ENCODE peak calls at places on chromosome 15, in seven cellular contexts. I, O, W, M, E, D and A are unnamed samples.

GRCh38 chr15:80957556-80957955 is 32.1 kb downstream of the MESD start:
- DNase-seq in I (no peak), O (no peak), W (peak), M (no peak), E (no peak), D (no peak), A (no peak)

GRCh38 chr15:59284768-59285368 is 78.2 kb downstream of the LDHAL6B start:
- DNase-seq in I (no peak), O (no peak), W (no peak), M (no peak), E (no peak), D (no peak), A (no peak)

GRCh38 chr15:74820056-74820455 is 6.4 kb upstream of the CPLX3 start:
- DNase-seq in I (no peak), O (no peak), W (no peak), M (no peak), E (no peak), D (no peak), A (no peak)

GRCh38 chr15:56244237-56244810 is 645 bp upstream of the RFX7 start:
- DNase-seq in I (peak), O (peak), W (peak), M (peak), E (peak), D (no peak), A (peak)

GRCh38 chr15:101675015-101675414 is 22.8 kb upstream of the TM2D3 start:
- DNase-seq in I (no peak), O (no peak), W (peak), M (no peak), E (no peak), D (no peak), A (no peak)

GRCh38 chr15:27214032-27214431 is 243.1 kb downstream of the GABRG3 start:
- DNase-seq in I (no peak), O (no peak), W (no peak), M (no peak), E (no peak), D (no peak), A (no peak)

GRCh38 chr15:38941399-38941953 is 376.9 kb upstream of the RASGRP1 start:
- DNase-seq in I (no peak), O (peak), W (peak), M (no peak), E (no peak), D (no peak), A (no peak)

GRCh38 chr15:90160781-90161727 is 40.1 kb upstream of the SEMA4B start:
- DNase-seq in I (no peak), O (no peak), W (no peak), M (no peak), E (peak), D (no peak), A (peak)

GRCh38 chr15:35305031-35305555 is 220.0 kb upstream of the NANOGP8 start:
- DNase-seq in I (no peak), O (no peak), W (no peak), M (no peak), E (no peak), D (no peak), A (no peak)

GRCh38 chr15:86540840-86541467 is 461.3 kb downstream of the AGBL1 start:
- DNase-seq in I (no peak), O (no peak), W (no peak), M (no peak), E (no peak), D (no peak), A (no peak)

GRCh38 chr15:98412852-98413251 is 235.5 kb upstream of the IGF1R start:
- DNase-seq in I (no peak), O (no peak), W (no peak), M (no peak), E (no peak), D (no peak), A (peak)

GRCh38 chr15:100919481-100920405 is 586 bp downstream of the LRRK1 start:
- DNase-seq in I (peak), O (peak), W (peak), M (no peak), E (peak), D (no peak), A (no peak)

GRCh38 chr15:25735550-25736384 is 127.4 kb downstream of the ATP10A start:
- DNase-seq in I (no peak), O (no peak), W (no peak), M (no peak), E (no peak), D (no peak), A (no peak)

GRCh38 chr15:60949034-60949977 is 279.8 kb downstream of the RORA start:
- DNase-seq in I (no peak), O (no peak), W (peak), M (no peak), E (no peak), D (no peak), A (no peak)

GRCh38 chr15:65332662-65333440 is 28.4 kb downstream of the RNU5B-1 start:
- DNase-seq in I (no peak), O (peak), W (no peak), M (no peak), E (no peak), D (no peak), A (no peak)

GRCh38 chr15:100783760-100784492 is 95.7 kb upstream of the ALDH1A3 start:
- DNase-seq in I (no peak), O (no peak), W (no peak), M (no peak), E (peak), D (no peak), A (no peak)

GRCh38 chr15:45855907-45856579 is 221.2 kb downstream of the SQOR start:
- DNase-seq in I (no peak), O (no peak), W (no peak), M (no peak), E (no peak), D (no peak), A (no peak)

GRCh38 chr15:89496155-89497098 is at the start of gene RHCG:
- DNase-seq in I (peak), O (peak), W (peak), M (peak), E (peak), D (no peak), A (peak)

GRCh38 chr15:63600001-63600645 is 2.9 kb downstream of the FBXL22 start:
- DNase-seq in I (peak), O (no peak), W (no peak), M (no peak), E (peak), D (no peak), A (no peak)

GRCh38 chr15:73265536-73266153 is 103.1 kb downstream of the HCN4 start:
- DNase-seq in I (peak), O (peak), W (peak), M (peak), E (peak), D (no peak), A (peak)

GRCh38 chr15:68784206-68784605 is 36.5 kb downstream of the ANP32A start:
- DNase-seq in I (no peak), O (no peak), W (no peak), M (no peak), E (no peak), D (no peak), A (no peak)

GRCh38 chr15:25178835-25179672 is 224.3 kb downstream of the SNRPN start:
- DNase-seq in I (no peak), O (no peak), W (no peak), M (no peak), E (peak), D (no peak), A (no peak)

GRCh38 chr15:96330064-96330449 is 443 bp upstream of the NR2F2 start:
- DNase-seq in I (peak), O (no peak), W (peak), M (no peak), E (peak), D (no peak), A (no peak)

GRCh38 chr15:29348308-29348914 is 78.8 kb upstream of the NSMCE3 start:
- DNase-seq in I (no peak), O (no peak), W (no peak), M (no peak), E (no peak), D (no peak), A (no peak)

GRCh38 chr15:29890761-29891457 is 68.6 kb upstream of the TJP1 start:
- DNase-seq in I (no peak), O (no peak), W (no peak), M (no peak), E (no peak), D (peak), A (no peak)

GRCh38 chr15:99021669-99022068 is 14.1 kb upstream of the PGPEP1L start:
- DNase-seq in I (no peak), O (no peak), W (no peak), M (no peak), E (no peak), D (no peak), A (no peak)

GRCh38 chr15:74709011-74709410 is 13.2 kb upstream of the EDC3 start:
- DNase-seq in I (no peak), O (no peak), W (no peak), M (no peak), E (no peak), D (no peak), A (no peak)

GRCh38 chr15:88894348-88894818 is 961 bp downstream of the HAPLN3 start:
- DNase-seq in I (peak), O (peak), W (no peak), M (peak), E (peak), D (no peak), A (peak)

GRCh38 chr15:81740402-81740801 is 305.4 kb downstream of the MEX3B start:
- DNase-seq in I (no peak), O (no peak), W (peak), M (no peak), E (no peak), D (no peak), A (no peak)

GRCh38 chr15:75650908-75651809 is 3.4 kb downstream of the SNX33 start:
- DNase-seq in I (no peak), O (no peak), W (no peak), M (peak), E (no peak), D (no peak), A (peak)

GRCh38 chr15:99466701-99467337 is 99.0 kb upstream of the MEF2A start:
- DNase-seq in I (no peak), O (no peak), W (no peak), M (no peak), E (no peak), D (no peak), A (no peak)

GRCh38 chr15:75597667-75598341 is 18.7 kb upstream of the PTPN9 start:
- DNase-seq in I (peak), O (no peak), W (no peak), M (no peak), E (no peak), D (no peak), A (no peak)

GRCh38 chr15:31461911-31462480 is 135.4 kb downstream of the KLF13 start:
- DNase-seq in I (no peak), O (no peak), W (no peak), M (no peak), E (no peak), D (no peak), A (no peak)

GRCh38 chr15:51755790-51756189 is 4.4 kb downstream of the TMOD2 start:
- DNase-seq in I (no peak), O (no peak), W (no peak), M (no peak), E (no peak), D (no peak), A (no peak)

GRCh38 chr15:84654689-84655453 is 788 bp upstream of the WDR73 start:
- DNase-seq in I (peak), O (peak), W (peak), M (peak), E (peak), D (no peak), A (peak)
- TF ChIP-seq CTCF in I (peak), O (peak), W (peak), M (peak), E (peak), D (peak), A (peak)

DNA sequence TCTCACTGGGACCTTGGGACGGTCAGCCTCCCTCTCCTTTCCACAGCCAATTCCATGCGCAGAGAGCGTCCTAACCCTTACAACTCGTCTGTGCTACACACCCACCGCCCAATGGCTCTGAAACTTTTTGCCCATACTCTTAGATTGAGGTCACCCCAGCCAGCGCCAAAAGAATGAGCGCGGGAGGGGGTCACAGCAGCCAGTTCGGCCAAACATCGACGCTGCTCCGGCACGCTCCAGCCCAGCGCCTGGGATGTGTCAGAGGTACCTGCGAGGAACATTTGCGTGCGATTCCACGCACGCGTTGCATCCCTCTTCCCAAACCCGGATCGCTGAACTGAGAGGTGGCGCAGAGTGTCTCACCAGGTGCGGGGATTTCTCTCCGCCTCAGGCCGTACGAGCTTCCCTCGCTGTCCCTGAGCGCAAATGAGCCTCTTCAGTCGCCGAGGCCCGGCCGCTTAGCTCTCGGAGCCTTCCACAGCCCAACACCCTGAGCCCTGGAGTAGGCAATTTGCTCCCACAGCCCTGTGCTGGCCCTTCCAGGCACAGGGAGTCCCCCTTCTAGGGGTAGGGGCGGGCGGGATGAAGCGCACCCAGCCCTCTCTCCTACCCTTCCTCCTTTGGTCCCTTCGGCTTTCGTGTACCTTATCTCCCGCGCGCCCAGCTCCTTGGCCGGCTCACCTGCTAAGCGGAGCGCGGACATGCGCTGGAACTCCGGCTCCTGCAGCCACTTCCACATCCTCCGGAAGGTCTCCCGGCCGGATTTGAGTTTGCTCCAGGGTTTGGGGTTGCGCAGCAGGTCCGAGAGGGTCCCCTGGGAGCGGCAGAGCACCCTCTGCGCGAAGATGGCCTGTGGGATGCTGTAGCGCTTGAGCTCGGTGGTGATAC is 1.8 kb downstream of the ONECUT1 start:
- DNase-seq in I (no peak), O (no peak), W (no peak), M (no peak), E (peak), D (no peak), A (no peak)
- TF ChIP-seq RFX5 in I (no peak), O (no peak), W (no peak), M (no peak), E (no peak), D (no peak), A (no peak)

DNA sequence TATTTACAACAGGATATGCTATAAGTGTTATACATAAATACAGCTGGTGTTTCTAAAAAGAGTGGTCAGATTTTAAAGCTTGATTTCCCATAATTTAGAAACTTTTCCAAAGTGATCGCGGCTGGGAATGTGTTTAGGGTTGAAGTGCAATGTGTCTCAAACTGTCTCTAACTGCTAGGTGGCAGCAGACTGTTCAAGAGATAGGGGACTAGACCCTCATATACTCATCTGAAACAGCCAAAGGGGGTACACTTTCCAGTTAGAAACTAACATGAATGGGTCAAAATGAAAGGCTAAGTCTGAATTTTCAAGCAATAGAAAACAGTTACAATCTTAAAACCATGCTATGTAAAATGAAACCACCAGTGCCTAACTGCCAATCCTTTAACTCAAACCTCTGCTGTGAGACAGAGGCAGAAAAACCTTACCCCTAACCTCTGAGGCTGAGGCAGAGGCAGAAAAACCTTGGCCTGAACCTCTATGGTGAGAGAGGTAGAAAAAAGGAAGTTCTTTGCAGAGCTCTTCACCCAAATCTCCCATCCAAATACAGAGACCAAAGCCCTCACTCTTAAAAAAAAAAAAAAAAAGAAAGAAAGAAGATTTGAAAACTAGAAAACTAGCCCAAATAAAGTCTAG is 595.9 kb downstream of the NTRK3 start:
- DNase-seq in I (no peak), O (no peak), W (no peak), M (no peak), E (no peak), D (no peak), A (no peak)
- TF ChIP-seq CTCF in I (peak), O (no peak), W (peak), M (peak), E (no peak), D (no peak), A (no peak)

DNA sequence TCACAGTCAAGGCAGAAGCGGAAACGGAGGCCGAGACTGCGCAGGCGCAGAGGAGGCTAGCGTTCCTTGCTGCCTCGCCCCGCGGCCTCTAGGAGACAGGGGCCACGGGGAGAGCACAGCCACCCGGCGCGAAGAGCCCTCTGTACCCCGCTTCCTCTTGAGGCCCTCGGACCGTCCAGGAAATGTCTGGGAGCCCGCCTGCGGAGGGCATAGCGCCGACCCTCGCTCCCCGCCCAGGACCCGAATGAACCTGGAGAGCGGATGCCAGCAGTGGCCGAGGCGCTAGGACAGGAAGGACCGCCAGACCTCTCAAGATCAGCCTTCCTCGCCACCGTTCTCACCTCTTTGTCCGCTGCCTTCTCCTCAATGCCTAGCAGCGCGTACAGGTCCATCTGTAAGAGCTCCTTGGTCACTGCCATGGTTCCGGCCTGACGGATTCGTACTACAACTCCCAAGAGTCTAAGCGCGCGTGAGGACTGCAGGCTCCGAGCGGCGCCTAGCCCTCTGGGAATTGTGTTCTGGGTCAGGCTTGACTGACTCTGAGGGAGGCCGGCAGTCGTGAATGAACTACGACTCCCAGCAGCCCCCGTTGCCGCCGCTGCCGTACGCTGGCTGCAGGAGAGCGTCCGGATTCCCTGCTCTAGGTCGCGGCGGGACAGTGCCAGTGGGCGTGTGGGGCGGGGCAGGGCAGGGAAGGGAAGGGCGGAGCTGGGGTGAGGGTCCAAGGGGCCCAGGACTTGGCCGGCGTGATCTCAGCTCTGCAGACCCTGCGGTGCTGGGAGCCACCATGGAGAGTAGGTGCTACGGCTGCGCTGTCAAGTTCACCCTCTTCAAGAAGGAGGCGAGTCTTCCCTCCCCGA is at the start of the genes DNAJC17 and ZFYVE19:
- DNase-seq in I (peak), O (peak), W (peak), M (peak), E (peak), D (peak), A (peak)
- TF ChIP-seq RFX5 in I (no peak), O (no peak), W (no peak), M (no peak), E (no peak), D (no peak), A (no peak)

DNA sequence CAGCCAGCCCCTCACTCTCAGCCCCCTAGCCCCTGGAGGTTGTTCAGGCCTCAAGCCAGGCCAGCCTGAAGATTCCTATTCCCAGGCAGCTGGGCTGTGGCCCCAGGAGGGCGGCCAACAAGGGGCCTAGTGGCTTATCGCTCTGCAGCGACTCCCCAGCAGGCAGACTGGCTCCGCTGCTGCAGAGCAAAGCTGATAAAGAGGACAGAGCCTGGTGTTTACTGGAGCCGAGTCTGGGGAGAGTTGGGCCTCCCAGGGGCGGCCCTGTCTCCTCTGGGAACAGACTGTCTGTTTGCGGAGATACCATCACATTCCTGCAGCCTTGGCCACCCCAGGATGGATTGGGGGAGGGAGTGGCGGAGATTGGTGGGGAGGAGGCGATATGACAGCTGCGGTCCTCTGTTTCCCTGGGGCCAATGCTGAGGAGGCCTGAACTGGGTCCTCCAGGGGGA is 22.4 kb upstream of the SMAD6 start:
- DNase-seq in I (no peak), O (peak), W (peak), M (peak), E (peak), D (no peak), A (peak)
- TF ChIP-seq CTCF in I (no peak), O (no peak), W (no peak), M (peak), E (no peak), D (no peak), A (peak)

DNA sequence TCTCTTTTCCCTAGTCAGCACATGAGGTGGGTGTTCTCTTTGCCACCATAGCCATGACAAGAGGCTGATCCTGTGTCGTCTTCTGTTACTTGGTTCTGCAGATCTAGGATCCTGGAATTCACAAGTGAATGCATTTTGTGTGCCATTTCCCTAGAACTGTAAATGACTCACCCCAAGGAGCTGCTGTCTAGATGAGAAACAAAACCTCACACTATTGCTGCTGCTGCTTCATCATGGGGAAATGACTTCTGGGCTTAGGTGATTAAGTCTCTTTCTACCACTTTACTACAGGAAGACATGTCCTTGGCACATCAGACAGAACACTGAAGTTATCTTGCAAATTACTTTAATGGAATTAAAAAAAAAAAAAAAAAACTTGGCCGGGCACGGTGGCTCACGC is 54.9 kb downstream of the SLCO3A1 start:
- DNase-seq in I (no peak), O (no peak), W (peak), M (no peak), E (no peak), D (no peak), A (no peak)
- TF ChIP-seq RFX5 in I (no peak), O (no peak), W (no peak), M (no peak), E (no peak), D (no peak), A (no peak)